ENCODE peak calls at places on chromosome 1, in five cellular contexts. One of them, this sample, is unnamed. For H3K4me1, the result is how much of the 10 kb centered on the place peaks cover.

GRCh38 chr1:111275079-111275478 is 15.6 kb upstream of the CHIA start:
- DNase-seq in fibroblast of lung: peak
- DNase-seq in right lobe of liver: no peak
- DNase-seq in heart right ventricle: peak
- DNase-seq in uterus: no peak
- DNase-seq in this sample: peak

GRCh38 chr1:2981388-2981787 is 39.9 kb upstream of the ACTRT2 start:
- DNase-seq in fibroblast of lung: no peak
- DNase-seq in right lobe of liver: no peak
- DNase-seq in uterus: no peak
- DNase-seq in heart right ventricle: no peak
- DNase-seq in this sample: no peak

GRCh38 chr1:92831368-92831761 is 475 bp upstream of the RPL5 start:
- DNase-seq in heart right ventricle: no peak
- DNase-seq in uterus: no peak
- DNase-seq in right lobe of liver: no peak
- DNase-seq in fibroblast of lung: no peak
- DNase-seq in this sample: no peak

GRCh38 chr1:218341325-218341724 is 3.8 kb upstream of the TGFB2 start:
- DNase-seq in heart right ventricle: no peak
- DNase-seq in right lobe of liver: no peak
- DNase-seq in uterus: no peak
- DNase-seq in fibroblast of lung: peak
- DNase-seq in this sample: no peak

GRCh38 chr1:91555074-91555730 is 54.6 kb downstream of the CDC7 start:
- DNase-seq in right lobe of liver: no peak
- DNase-seq in uterus: no peak
- DNase-seq in fibroblast of lung: no peak
- DNase-seq in heart right ventricle: no peak
- DNase-seq in this sample: peak

GRCh38 chr1:114716304-114717158 is at the start of gene NRAS:
- DNase-seq in uterus: peak
- DNase-seq in right lobe of liver: peak
- DNase-seq in fibroblast of lung: peak
- DNase-seq in heart right ventricle: peak
- DNase-seq in this sample: peak

GRCh38 chr1:55542901-55543504 is 327.8 kb upstream of the USP24 start:
- DNase-seq in right lobe of liver: no peak
- DNase-seq in uterus: no peak
- DNase-seq in fibroblast of lung: peak
- DNase-seq in heart right ventricle: no peak
- DNase-seq in this sample: no peak

GRCh38 chr1:6208723-6209660 is 3.1 kb downstream of the RNF207 start:
- DNase-seq in right lobe of liver: no peak
- DNase-seq in fibroblast of lung: peak
- DNase-seq in uterus: no peak
- DNase-seq in heart right ventricle: peak
- DNase-seq in this sample: peak

GRCh38 chr1:115814685-115815398 is 26.1 kb downstream of the NHLH2 start:
- DNase-seq in fibroblast of lung: peak
- DNase-seq in heart right ventricle: no peak
- DNase-seq in uterus: no peak
- DNase-seq in right lobe of liver: no peak
- DNase-seq in this sample: no peak

GRCh38 chr1:61173118-61173517 is 90.8 kb downstream of the NFIA start:
- DNase-seq in heart right ventricle: peak
- DNase-seq in fibroblast of lung: no peak
- DNase-seq in uterus: no peak
- DNase-seq in right lobe of liver: no peak
- DNase-seq in this sample: no peak

GRCh38 chr1:154906621-154907081 is 29.9 kb downstream of the PMVK start:
- DNase-seq in fibroblast of lung: no peak
- DNase-seq in right lobe of liver: no peak
- DNase-seq in heart right ventricle: no peak
- DNase-seq in uterus: no peak
- DNase-seq in this sample: peak

GRCh38 chr1:156661932-156662587 is 15.1 kb downstream of the NES start:
- DNase-seq in heart right ventricle: no peak
- DNase-seq in right lobe of liver: no peak
- DNase-seq in uterus: no peak
- DNase-seq in fibroblast of lung: peak
- DNase-seq in this sample: peak

GRCh38 chr1:10208537-10208936 is 1.8 kb upstream of the KIF1B start:
- DNase-seq in heart right ventricle: no peak
- DNase-seq in uterus: no peak
- DNase-seq in fibroblast of lung: no peak
- DNase-seq in right lobe of liver: no peak
- DNase-seq in this sample: no peak

GRCh38 chr1:11713095-11713494 is 21.6 kb downstream of the DRAXIN start:
- DNase-seq in uterus: no peak
- DNase-seq in right lobe of liver: no peak
- DNase-seq in heart right ventricle: no peak
- DNase-seq in fibroblast of lung: no peak
- DNase-seq in this sample: no peak

GRCh38 chr1:37890378-37891014 is 31.1 kb upstream of the MTF1 start:
- DNase-seq in heart right ventricle: no peak
- DNase-seq in uterus: no peak
- DNase-seq in right lobe of liver: no peak
- DNase-seq in fibroblast of lung: peak
- DNase-seq in this sample: peak

GRCh38 chr1:150562384-150563339 is 13.5 kb downstream of the ADAMTSL4 start:
- DNase-seq in uterus: peak
- DNase-seq in heart right ventricle: no peak
- DNase-seq in fibroblast of lung: no peak
- DNase-seq in right lobe of liver: no peak
- DNase-seq in this sample: no peak

GRCh38 chr1:19096036-19096833 is 113.8 kb downstream of the UBR4 start:
- DNase-seq in uterus: no peak
- DNase-seq in fibroblast of lung: peak
- DNase-seq in heart right ventricle: peak
- DNase-seq in right lobe of liver: peak
- DNase-seq in this sample: peak

GRCh38 chr1:20426371-20426770 is 59.6 kb downstream of the CAMK2N1 start:
- DNase-seq in heart right ventricle: no peak
- DNase-seq in fibroblast of lung: no peak
- DNase-seq in uterus: no peak
- DNase-seq in right lobe of liver: no peak
- DNase-seq in this sample: no peak

GRCh38 chr1:234934611-234935033 is 194.0 kb downstream of the TOMM20 start:
- DNase-seq in right lobe of liver: no peak
- DNase-seq in heart right ventricle: no peak
- DNase-seq in fibroblast of lung: peak
- DNase-seq in uterus: no peak
- DNase-seq in this sample: no peak

GRCh38 chr1:204443260-204443619 is 31.6 kb upstream of the PPP1R15B start:
- DNase-seq in heart right ventricle: no peak
- DNase-seq in right lobe of liver: no peak
- DNase-seq in uterus: no peak
- DNase-seq in fibroblast of lung: no peak
- DNase-seq in this sample: no peak

DNA sequence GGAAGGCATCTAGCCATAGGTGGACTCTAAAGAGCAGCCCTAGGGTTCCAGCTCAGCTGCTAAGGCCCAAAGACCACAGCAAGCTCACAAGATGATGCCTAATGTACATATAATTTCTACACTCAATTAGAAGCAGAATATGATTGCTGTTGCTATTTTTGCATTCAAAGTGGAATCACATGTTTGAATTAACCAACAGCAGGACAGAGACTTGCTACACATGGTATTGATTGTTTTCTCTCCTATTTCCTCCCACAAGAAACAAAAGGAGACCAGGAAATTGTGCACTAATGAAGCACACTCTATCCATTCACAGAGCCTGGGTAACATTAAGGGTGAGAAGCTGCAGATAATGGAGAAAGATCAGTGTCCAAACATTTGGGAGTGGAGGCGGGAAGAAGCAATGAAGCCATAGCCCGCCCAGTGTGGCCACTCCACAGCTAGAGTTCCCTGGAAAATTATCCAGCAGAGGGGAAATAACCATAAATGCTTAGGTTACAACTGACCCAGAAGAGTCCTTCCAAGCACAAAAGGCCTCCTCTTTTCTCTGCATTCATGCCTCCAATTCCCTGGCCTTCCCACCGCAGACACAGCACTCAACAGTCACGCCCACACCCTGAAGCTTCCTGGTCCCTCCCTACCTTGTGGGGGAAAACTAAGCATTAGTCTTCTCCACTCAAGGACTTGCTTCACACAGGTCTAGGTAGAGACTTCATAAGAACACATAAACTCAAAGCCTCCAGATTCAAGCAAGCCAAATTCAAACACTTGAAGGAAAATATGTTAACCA is 7.5 kb downstream of the CNN3 start:
- DNase-seq in uterus: no peak
- DNase-seq in fibroblast of lung: peak
- DNase-seq in right lobe of liver: no peak
- DNase-seq in heart right ventricle: no peak
- DNase-seq in this sample: no peak
- H3K4me1 ChIP-seq in uterus: under half
- H3K4me1 ChIP-seq in fibroblast of lung: under half
- H3K4me1 ChIP-seq in right lobe of liver: under half
- H3K4me1 ChIP-seq in heart right ventricle: half or more
- H3K4me1 ChIP-seq in this sample: under half

GRCh38 chr1:35369922-35370671 is 101.6 kb downstream of the ZMYM4 start:
- DNase-seq in right lobe of liver: no peak
- DNase-seq in heart right ventricle: peak
- DNase-seq in uterus: peak
- DNase-seq in fibroblast of lung: peak
- DNase-seq in this sample: no peak
- H3K27ac ChIP-seq in right lobe of liver: no peak
- H3K27ac ChIP-seq in heart right ventricle: peak
- H3K27ac ChIP-seq in uterus: peak
- H3K27ac ChIP-seq in fibroblast of lung: peak
- H3K27ac ChIP-seq in this sample: no peak

GRCh38 chr1:41152622-41153044 is 89.5 kb downstream of the SCMH1 start:
- DNase-seq in heart right ventricle: no peak
- DNase-seq in uterus: peak
- DNase-seq in right lobe of liver: no peak
- DNase-seq in fibroblast of lung: peak
- DNase-seq in this sample: no peak
- H3K4me1 ChIP-seq in heart right ventricle: under half
- H3K4me1 ChIP-seq in uterus: under half
- H3K4me1 ChIP-seq in right lobe of liver: under half
- H3K4me1 ChIP-seq in fibroblast of lung: under half
- H3K4me1 ChIP-seq in this sample: half or more

GRCh38 chr1:25671929-25672328 is 55.3 kb downstream of the MAN1C1 start:
- DNase-seq in fibroblast of lung: no peak
- DNase-seq in right lobe of liver: peak
- DNase-seq in uterus: no peak
- DNase-seq in heart right ventricle: no peak
- DNase-seq in this sample: no peak

GRCh38 chr1:25668931-25669573 is 52.5 kb downstream of the MAN1C1 start:
- DNase-seq in right lobe of liver: no peak
- DNase-seq in heart right ventricle: no peak
- DNase-seq in fibroblast of lung: no peak
- DNase-seq in uterus: no peak
- DNase-seq in this sample: no peak

GRCh38 chr1:25672763-25673409 is 56.3 kb downstream of the MAN1C1 start:
- DNase-seq in fibroblast of lung: peak
- DNase-seq in right lobe of liver: no peak
- DNase-seq in uterus: no peak
- DNase-seq in heart right ventricle: no peak
- DNase-seq in this sample: no peak

GRCh38 chr1:25673456-25673855 is 56.9 kb downstream of the MAN1C1 start:
- DNase-seq in right lobe of liver: no peak
- DNase-seq in fibroblast of lung: no peak
- DNase-seq in heart right ventricle: no peak
- DNase-seq in uterus: no peak
- DNase-seq in this sample: no peak

DNA sequence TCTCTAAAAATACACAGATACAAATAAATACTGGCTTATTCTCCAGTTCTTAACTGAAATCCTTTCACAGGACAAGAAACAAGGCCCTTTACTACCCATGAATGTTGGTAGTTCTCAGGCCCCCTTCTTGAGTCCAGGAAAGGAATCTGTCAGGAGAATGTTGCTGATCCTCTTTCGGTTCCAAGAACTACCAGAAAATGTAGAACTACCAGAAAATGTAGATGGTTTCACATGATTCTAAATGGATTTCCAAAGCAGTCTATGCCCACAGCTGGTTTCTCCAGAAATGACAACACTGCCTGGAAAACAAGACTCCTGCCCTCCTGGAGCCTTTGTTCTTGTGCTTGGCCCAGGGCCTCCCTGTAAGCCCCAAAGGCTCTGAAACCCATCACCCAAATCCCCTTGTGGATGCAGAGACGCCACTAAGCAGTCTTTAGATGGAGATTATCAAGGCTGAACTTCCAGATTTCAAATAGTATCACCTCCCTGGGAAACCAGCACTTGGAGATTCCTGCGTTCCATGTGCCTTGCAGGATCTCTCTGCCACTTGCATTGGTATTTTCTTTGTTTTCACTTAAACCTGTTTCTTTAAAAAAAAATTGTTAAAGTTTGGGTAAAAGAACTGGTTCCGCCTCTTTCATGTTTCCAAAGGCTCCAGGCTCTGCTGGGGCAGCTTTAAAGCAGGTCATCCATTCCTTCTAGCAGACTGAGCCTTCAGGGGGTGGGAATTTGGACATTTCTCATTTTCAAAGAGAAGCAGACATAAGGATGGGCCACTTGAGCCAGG is 53.4 kb downstream of the MAN1C1 start:
- DNase-seq in uterus: no peak
- DNase-seq in fibroblast of lung: no peak
- DNase-seq in right lobe of liver: no peak
- DNase-seq in heart right ventricle: no peak
- DNase-seq in this sample: no peak
- H3K27ac ChIP-seq in uterus: peak
- H3K27ac ChIP-seq in fibroblast of lung: no peak
- H3K27ac ChIP-seq in right lobe of liver: no peak
- H3K27ac ChIP-seq in heart right ventricle: no peak
- H3K27ac ChIP-seq in this sample: no peak